ENCODE peak calls at places on chromosome 3, in five cellular contexts. Y is endodermal cell, O is neuronal stem cell, U is PC-3, T is fibroblast of lung. Q is an unnamed sample. For H3K4me1, the result is how much of the 10 kb centered on the place peaks cover.

GRCh38 chr3:46214751-46215352 is 6.7 kb upstream of the CCR1 start:
- DNase-seq in Y (peak), O (peak), U (peak), T (peak), Q (no peak)

GRCh38 chr3:156304406-156304805 is 184.0 kb downstream of the KCNAB1 start:
- DNase-seq in Y (no peak), O (no peak), U (peak), T (peak), Q (peak)

GRCh38 chr3:46468758-46469600 is 4.3 kb upstream of the LTF start:
- DNase-seq in Y (peak), O (no peak), U (no peak), T (no peak), Q (no peak)

GRCh38 chr3:180829409-180830405 is 82.8 kb upstream of the FXR1 start:
- DNase-seq in Y (no peak), O (no peak), U (no peak), T (no peak), Q (no peak)

GRCh38 chr3:126934149-126934548 is 48.8 kb upstream of the PLXNA1 start:
- DNase-seq in Y (peak), O (peak), U (no peak), T (no peak), Q (no peak)

GRCh38 chr3:165206454-165207266 is 10.5 kb upstream of the SLITRK3 start:
- DNase-seq in Y (peak), O (peak), U (peak), T (peak), Q (peak)

GRCh38 chr3:16264174-16264707 is 502 bp downstream of the DPH3 start:
- DNase-seq in Y (no peak), O (no peak), U (no peak), T (no peak), Q (no peak)

GRCh38 chr3:157201648-157202278 is 41.8 kb upstream of the CCNL1 start:
- DNase-seq in Y (no peak), O (no peak), U (peak), T (peak), Q (peak)

GRCh38 chr3:134453631-134454030 is 32.2 kb downstream of the ANAPC13 start:
- DNase-seq in Y (peak), O (no peak), U (no peak), T (no peak), Q (no peak)

GRCh38 chr3:139586420-139587017 is 47.0 kb upstream of the RBP1 start:
- DNase-seq in Y (no peak), O (no peak), U (no peak), T (no peak), Q (no peak)

GRCh38 chr3:190541560-190541959 is 27.7 kb downstream of the IL1RAP start:
- DNase-seq in Y (no peak), O (no peak), U (no peak), T (no peak), Q (no peak)

GRCh38 chr3:190541008-190541407 is 27.1 kb downstream of the IL1RAP start:
- DNase-seq in Y (no peak), O (no peak), U (no peak), T (no peak), Q (no peak)

GRCh38 chr3:190545260-190545659 is 31.4 kb downstream of the IL1RAP start:
- DNase-seq in Y (no peak), O (no peak), U (no peak), T (no peak), Q (no peak)

GRCh38 chr3:190546881-190547510 is 33.1 kb downstream of the IL1RAP start:
- DNase-seq in Y (no peak), O (no peak), U (no peak), T (no peak), Q (no peak)

DNA sequence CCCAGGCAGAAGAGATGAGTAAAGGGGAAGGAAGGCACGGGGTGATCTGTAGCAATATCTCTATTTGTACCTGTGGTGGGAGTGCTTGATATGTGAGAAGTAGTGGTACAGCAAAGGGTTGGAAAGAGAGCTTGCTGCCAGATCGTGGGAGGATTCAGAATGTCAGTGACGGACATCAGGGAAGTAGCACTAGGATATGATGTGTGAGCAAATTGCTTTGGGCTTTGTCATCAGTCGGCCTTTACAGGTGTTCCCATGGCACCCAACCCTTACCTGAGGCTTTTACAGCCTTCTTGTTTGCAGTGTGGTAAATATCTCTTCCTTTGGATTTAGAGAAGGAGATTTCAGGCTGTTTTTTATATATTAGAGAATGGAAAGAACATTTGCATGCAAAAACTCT is 29.8 kb downstream of the IL1RAP start:
- DNase-seq in Y (no peak), O (no peak), U (peak), T (no peak), Q (peak)
- H3K4me1 ChIP-seq in Y (under half), O (under half), U (under half), T (under half), Q (under half)

DNA sequence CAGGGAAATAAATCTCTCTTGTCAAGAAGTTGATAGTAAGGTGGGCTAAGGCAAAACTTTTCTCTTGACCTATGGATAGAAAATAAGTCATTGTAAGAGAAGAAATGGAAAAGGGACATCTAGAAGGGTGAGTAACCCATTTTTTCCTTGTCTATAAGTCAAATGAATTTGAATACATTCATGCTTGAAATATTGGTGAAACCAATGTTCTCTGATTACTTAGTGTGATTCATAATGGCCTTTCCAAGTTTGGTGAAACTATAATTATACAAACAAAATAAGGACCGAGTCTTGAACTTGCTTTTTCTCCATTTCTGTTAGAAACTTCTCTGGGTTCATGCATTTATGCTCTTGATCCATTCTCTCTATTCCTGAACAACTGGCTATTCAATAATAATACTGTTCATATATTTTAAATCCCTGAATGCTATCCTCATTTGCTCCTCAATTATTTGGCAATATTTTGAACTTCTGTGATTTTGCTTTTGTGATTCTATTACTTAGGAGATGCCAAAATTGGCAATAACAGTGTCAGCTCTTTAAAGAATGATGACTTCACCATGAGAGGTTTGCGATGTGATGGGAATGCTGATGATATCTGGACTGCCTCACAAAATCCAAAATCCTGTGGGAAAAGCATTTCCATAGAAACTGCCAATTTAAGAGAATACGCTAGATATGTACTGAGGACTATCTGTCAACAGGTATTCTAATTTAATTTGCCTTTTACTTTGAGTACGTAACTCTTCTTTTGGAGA is 12.3 kb downstream of the P2RY12 start:
- DNase-seq in Y (no peak), O (no peak), U (peak), T (peak), Q (no peak)
- H3K9ac ChIP-seq in Y (no peak), O (no peak), U (no peak), T (no peak), Q (no peak)

GRCh38 chr3:71509024-71509423 is 74.5 kb downstream of the FOXP1 start:
- DNase-seq in Y (no peak), O (no peak), U (no peak), T (no peak), Q (no peak)
- H3K4me1 ChIP-seq in Y (under half), O (under half), U (under half), T (under half), Q (under half)

GRCh38 chr3:129020691-129021090 is 19.6 kb downstream of the EFCC1 start:
- DNase-seq in Y (no peak), O (no peak), U (no peak), T (no peak), Q (no peak)
- H3K9ac ChIP-seq in Y (no peak), O (no peak), U (no peak), T (no peak), Q (no peak)

DNA sequence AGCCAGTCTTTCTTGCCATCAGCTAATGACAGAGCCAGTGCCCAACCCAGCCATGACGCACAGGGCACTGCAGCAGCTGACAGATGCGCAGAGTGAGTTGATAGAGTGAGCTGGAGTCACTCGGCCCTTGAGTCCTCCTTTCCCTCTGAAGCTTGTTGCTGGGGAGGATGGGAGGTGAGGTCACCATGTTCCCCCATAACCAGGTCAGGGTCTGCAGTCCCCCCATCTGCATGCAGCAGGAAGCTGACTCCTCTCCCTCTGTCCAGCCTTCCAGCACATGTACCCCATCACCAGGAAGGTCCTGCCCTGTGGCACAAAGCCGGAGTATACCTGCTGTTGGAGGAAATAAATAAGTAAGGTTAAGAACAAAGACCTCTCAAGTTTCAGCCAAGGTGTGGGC is 174.6 kb downstream of the ABHD5 start:
- DNase-seq in Y (peak), O (no peak), U (no peak), T (no peak), Q (no peak)
- H3K4me1 ChIP-seq in Y (under half), O (under half), U (half or more), T (under half), Q (under half)

GRCh38 chr3:58998476-58999117 is 51.2 kb downstream of the CFAP20DC start:
- DNase-seq in Y (no peak), O (no peak), U (peak), T (peak), Q (peak)
- H3K9ac ChIP-seq in Y (no peak), O (no peak), U (peak), T (peak), Q (peak)

DNA sequence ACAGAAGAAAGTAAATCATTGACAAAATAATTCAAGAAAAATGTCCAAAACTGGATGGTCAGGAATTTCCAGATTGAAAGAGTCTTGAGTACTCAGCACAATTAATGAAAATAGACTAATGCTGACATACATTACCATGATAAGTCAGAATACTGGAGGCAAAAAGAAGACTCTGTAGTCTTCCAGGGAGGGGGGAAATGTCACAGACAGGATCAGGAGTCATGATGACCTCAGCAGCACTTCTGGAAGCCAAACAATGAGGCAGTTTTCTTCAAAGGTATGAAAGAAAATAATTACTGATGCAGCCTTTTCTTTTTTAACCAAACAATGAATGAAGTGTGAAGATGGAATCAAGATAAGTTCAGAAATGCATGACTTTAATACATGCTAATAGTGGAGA is 30.1 kb upstream of the SLC22A13 start:
- DNase-seq in Y (no peak), O (no peak), U (peak), T (no peak), Q (peak)
- H3K4me1 ChIP-seq in Y (under half), O (under half), U (under half), T (under half), Q (under half)

GRCh38 chr3:53169832-53170324 is 8.9 kb downstream of the PRKCD start:
- DNase-seq in Y (no peak), O (no peak), U (no peak), T (no peak), Q (no peak)
- H3K9ac ChIP-seq in Y (no peak), O (no peak), U (no peak), T (no peak), Q (no peak)

GRCh38 chr3:119360736-119361462 is 66.7 kb downstream of the ARHGAP31 start:
- DNase-seq in Y (peak), O (no peak), U (no peak), T (no peak), Q (no peak)

GRCh38 chr3:119362010-119362409 is 67.8 kb downstream of the ARHGAP31 start:
- DNase-seq in Y (no peak), O (no peak), U (no peak), T (no peak), Q (no peak)

GRCh38 chr3:119357190-119357589 is 63.0 kb downstream of the ARHGAP31 start:
- DNase-seq in Y (peak), O (no peak), U (no peak), T (no peak), Q (peak)

GRCh38 chr3:119359476-119359998 is 65.4 kb downstream of the ARHGAP31 start:
- DNase-seq in Y (no peak), O (no peak), U (no peak), T (no peak), Q (no peak)

DNA sequence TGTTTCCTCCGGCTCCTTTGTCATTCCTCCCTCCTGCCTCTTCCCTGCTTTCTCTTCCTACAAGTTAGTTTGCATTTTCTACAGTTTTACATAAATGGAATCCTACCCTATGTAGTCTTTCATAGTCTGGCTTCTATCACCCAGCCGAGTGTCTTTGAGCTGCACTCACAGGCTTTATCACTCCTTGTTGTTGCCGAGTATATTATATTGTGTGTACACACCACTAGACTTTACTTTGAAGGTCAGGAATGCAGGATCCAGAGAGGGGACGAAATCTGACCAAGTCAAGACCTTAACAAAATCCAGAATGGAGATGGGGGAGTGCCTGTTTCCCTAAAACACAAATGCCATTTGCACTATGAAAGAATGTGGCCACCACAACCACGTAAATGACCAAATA is 65.9 kb downstream of the ARHGAP31 start:
- DNase-seq in Y (no peak), O (no peak), U (no peak), T (no peak), Q (no peak)
- H3K4me1 ChIP-seq in Y (under half), O (under half), U (under half), T (under half), Q (under half)

Q was measured in mammary epithelial cell.